ENCODE peak calls at places on chromosomes 7 and 10, in eight cellular contexts. H is H7; P is CD8-positive, alpha-beta memory T cell; X is lower lobe of right lung; O is NCI-H1694 treated with DMSO at 0.1 percent for 48 hours; I is stimulated activated CD8-positive, alpha-beta memory T cell treated with anti-CD3 and anti-CD28 coated beads, Interleukin-2, amount 100 ng/mL, for 48 hours; N is lung microvascular endothelial cell; C is uterus. D is an unnamed sample.

GRCh38 chr10:90321132-90321816 is 536.6 kb downstream of the HTR7 start:
- DNase-seq in H (no peak), P (no peak), X (no peak), O (no peak), I (no peak), N (no peak), C (no peak), D (no peak)

GRCh38 chr7:105020926-105021325 is 6.9 kb downstream of the KMT2E start:
- DNase-seq in H (no peak), P (no peak), X (no peak), O (no peak), I (no peak), N (no peak), C (no peak), D (no peak)

GRCh38 chr10:8137272-8137680 is 82.8 kb downstream of the GATA3 start:
- DNase-seq in H (no peak), P (peak), X (no peak), O (no peak), I (no peak), N (no peak), C (no peak), D (no peak)

GRCh38 chr7:156792611-156793010 is 100.4 kb downstream of the LMBR1 start:
- DNase-seq in H (no peak), P (no peak), X (no peak), O (no peak), I (no peak), N (no peak), C (no peak), D (no peak)

GRCh38 chr10:49649936-49650723 is 29.3 kb upstream of the C10orf53 start:
- DNase-seq in H (no peak), P (no peak), X (no peak), O (no peak), I (no peak), N (no peak), C (no peak), D (no peak)

GRCh38 chr7:111741811-111742240 is 179.5 kb upstream of the IMMP2L start:
- DNase-seq in H (peak), P (peak), X (peak), O (peak), I (no peak), N (peak), C (peak), D (peak)

GRCh38 chr10:34916368-34916767 is 101.3 kb upstream of the PARD3 start:
- DNase-seq in H (no peak), P (no peak), X (no peak), O (peak), I (no peak), N (no peak), C (peak), D (no peak)

GRCh38 chr7:27593226-27593625 is 69.5 kb downstream of the HIBADH start:
- DNase-seq in H (no peak), P (no peak), X (no peak), O (no peak), I (no peak), N (no peak), C (no peak), D (no peak)

GRCh38 chr10:91575044-91575610 is 57.7 kb downstream of the PPP1R3C start:
- DNase-seq in H (no peak), P (no peak), X (no peak), O (no peak), I (no peak), N (no peak), C (no peak), D (no peak)

GRCh38 chr7:47724335-47724982 is 142.5 kb upstream of the TNS3 start:
- DNase-seq in H (peak), P (no peak), X (no peak), O (no peak), I (no peak), N (no peak), C (no peak), D (no peak)

GRCh38 chr7:91314591-91315323 is 50.5 kb downstream of the FZD1 start:
- DNase-seq in H (no peak), P (no peak), X (no peak), O (no peak), I (no peak), N (no peak), C (no peak), D (no peak)

GRCh38 chr10:75408512-75408881 is 6.9 kb upstream of the ZNF503 start:
- DNase-seq in H (peak), P (no peak), X (no peak), O (no peak), I (no peak), N (no peak), C (peak), D (no peak)

GRCh38 chr7:120925392-120925791 is 25.2 kb upstream of the ING3 start:
- DNase-seq in H (no peak), P (no peak), X (no peak), O (no peak), I (no peak), N (no peak), C (no peak), D (no peak)

GRCh38 chr7:68537228-68538071 is 1060.8 kb upstream of the AUTS2 start:
- DNase-seq in H (peak), P (no peak), X (no peak), O (peak), I (no peak), N (no peak), C (no peak), D (peak)

GRCh38 chr7:148912151-148912550 is 28.1 kb upstream of the EZH2 start:
- DNase-seq in H (no peak), P (no peak), X (no peak), O (no peak), I (no peak), N (no peak), C (no peak), D (no peak)

GRCh38 chr10:110861930-110862677 is 9.6 kb upstream of the PDCD4 start:
- DNase-seq in H (no peak), P (no peak), X (no peak), O (no peak), I (no peak), N (no peak), C (no peak), D (no peak)

GRCh38 chr10:119724630-119725549 is 960 bp upstream of the INPP5F start:
- DNase-seq in H (peak), P (no peak), X (no peak), O (no peak), I (no peak), N (peak), C (no peak), D (no peak)

GRCh38 chr7:121475806-121476205 is 79.7 kb upstream of the FAM3C start:
- DNase-seq in H (no peak), P (no peak), X (no peak), O (no peak), I (no peak), N (no peak), C (peak), D (no peak)

D was measured in SK-N-DZ.